ENCODE peak calls at places on chromosomes 1 and 21, in nine cellular contexts. One of them, this sample, is unnamed.

GRCh38 chr1:167996266-167996665 is 59.4 kb upstream of the MPC2 start:
- DNase-seq in pancreas: no peak
- DNase-seq in cardiac fibroblast: no peak
- DNase-seq in cardiac muscle cell: no peak
- DNase-seq in lung: no peak
- DNase-seq in lower lobe of right lung: no peak
- DNase-seq in astrocyte of the spinal cord: no peak
- DNase-seq in fibroblast of lung: no peak
- DNase-seq in PC-3: no peak
- DNase-seq in this sample: no peak

GRCh38 chr1:117237701-117238413 is 27.1 kb upstream of the VTCN1 start:
- DNase-seq in pancreas: no peak
- DNase-seq in cardiac fibroblast: peak; percentile 60
- DNase-seq in cardiac muscle cell: peak; percentile 60
- DNase-seq in lung: no peak
- DNase-seq in lower lobe of right lung: no peak
- DNase-seq in astrocyte of the spinal cord: no peak
- DNase-seq in fibroblast of lung: peak; percentile 20
- DNase-seq in PC-3: peak; percentile 15
- DNase-seq in this sample: no peak

GRCh38 chr1:70034403-70034802 is 171.0 kb downstream of the LRRC40 start:
- DNase-seq in pancreas: no peak
- DNase-seq in cardiac fibroblast: peak; percentile 74
- DNase-seq in cardiac muscle cell: peak; percentile 74
- DNase-seq in lung: no peak
- DNase-seq in lower lobe of right lung: no peak
- DNase-seq in astrocyte of the spinal cord: peak; percentile 81
- DNase-seq in fibroblast of lung: peak; percentile 74
- DNase-seq in PC-3: peak; percentile 84
- DNase-seq in this sample: peak; percentile 76

GRCh38 chr1:21346304-21347071 is 56.2 kb upstream of the ECE1 start:
- DNase-seq in pancreas: no peak
- DNase-seq in cardiac fibroblast: no peak
- DNase-seq in cardiac muscle cell: no peak
- DNase-seq in lung: no peak
- DNase-seq in lower lobe of right lung: no peak
- DNase-seq in astrocyte of the spinal cord: no peak
- DNase-seq in fibroblast of lung: no peak
- DNase-seq in PC-3: no peak
- DNase-seq in this sample: no peak

GRCh38 chr21:42319368-42319767 is 4.2 kb upstream of the TFF3 start:
- DNase-seq in pancreas: no peak
- DNase-seq in cardiac fibroblast: no peak
- DNase-seq in cardiac muscle cell: no peak
- DNase-seq in lung: no peak
- DNase-seq in lower lobe of right lung: no peak
- DNase-seq in astrocyte of the spinal cord: no peak
- DNase-seq in fibroblast of lung: no peak
- DNase-seq in PC-3: no peak
- DNase-seq in this sample: no peak

GRCh38 chr1:171258943-171259342 is 10.6 kb downstream of the FMO1 start:
- DNase-seq in pancreas: no peak
- DNase-seq in cardiac fibroblast: no peak
- DNase-seq in cardiac muscle cell: no peak
- DNase-seq in lung: no peak
- DNase-seq in lower lobe of right lung: no peak
- DNase-seq in astrocyte of the spinal cord: no peak
- DNase-seq in fibroblast of lung: no peak
- DNase-seq in PC-3: no peak
- DNase-seq in this sample: no peak

GRCh38 chr1:111904478-111905218 is 84.8 kb downstream of the KCND3 start:
- DNase-seq in pancreas: no peak
- DNase-seq in cardiac fibroblast: no peak
- DNase-seq in cardiac muscle cell: no peak
- DNase-seq in lung: no peak
- DNase-seq in lower lobe of right lung: no peak
- DNase-seq in astrocyte of the spinal cord: no peak
- DNase-seq in fibroblast of lung: no peak
- DNase-seq in PC-3: no peak
- DNase-seq in this sample: no peak

GRCh38 chr1:152034324-152034653 is 2.5 kb downstream of the S100A11 start:
- DNase-seq in pancreas: no peak
- DNase-seq in cardiac fibroblast: no peak
- DNase-seq in cardiac muscle cell: no peak
- DNase-seq in lung: peak; percentile 38
- DNase-seq in lower lobe of right lung: no peak
- DNase-seq in astrocyte of the spinal cord: no peak
- DNase-seq in fibroblast of lung: no peak
- DNase-seq in PC-3: no peak
- DNase-seq in this sample: no peak

GRCh38 chr1:14959295-14959694 is 194.3 kb upstream of the TMEM51 start:
- DNase-seq in pancreas: no peak
- DNase-seq in cardiac fibroblast: no peak
- DNase-seq in cardiac muscle cell: no peak
- DNase-seq in lung: no peak
- DNase-seq in lower lobe of right lung: no peak
- DNase-seq in astrocyte of the spinal cord: no peak
- DNase-seq in fibroblast of lung: no peak
- DNase-seq in PC-3: no peak
- DNase-seq in this sample: no peak

GRCh38 chr1:82323144-82323543 is 522.4 kb downstream of the ADGRL2 start:
- DNase-seq in pancreas: no peak
- DNase-seq in cardiac fibroblast: no peak
- DNase-seq in cardiac muscle cell: no peak
- DNase-seq in lung: no peak
- DNase-seq in lower lobe of right lung: no peak
- DNase-seq in astrocyte of the spinal cord: no peak
- DNase-seq in fibroblast of lung: no peak
- DNase-seq in PC-3: no peak
- DNase-seq in this sample: no peak

GRCh38 chr1:228059536-228060457 is 22.7 kb upstream of the ARF1 start:
- DNase-seq in pancreas: peak; percentile 100
- DNase-seq in cardiac fibroblast: peak; percentile 36
- DNase-seq in cardiac muscle cell: peak; percentile 45
- DNase-seq in lung: peak; percentile 99
- DNase-seq in lower lobe of right lung: peak; percentile 98
- DNase-seq in astrocyte of the spinal cord: no peak
- DNase-seq in fibroblast of lung: peak; percentile 15
- DNase-seq in PC-3: peak; percentile 94
- DNase-seq in this sample: no peak

GRCh38 chr1:20699558-20699957 is 18.2 kb downstream of the KIF17 start:
- DNase-seq in pancreas: no peak
- DNase-seq in cardiac fibroblast: no peak
- DNase-seq in cardiac muscle cell: no peak
- DNase-seq in lung: no peak
- DNase-seq in lower lobe of right lung: no peak
- DNase-seq in astrocyte of the spinal cord: no peak
- DNase-seq in fibroblast of lung: no peak
- DNase-seq in PC-3: no peak
- DNase-seq in this sample: no peak

GRCh38 chr1:109425391-109425790 is 857 bp downstream of the PSMA5 start:
- DNase-seq in pancreas: no peak
- DNase-seq in cardiac fibroblast: peak; percentile 26
- DNase-seq in cardiac muscle cell: peak; percentile 25
- DNase-seq in lung: no peak
- DNase-seq in lower lobe of right lung: no peak
- DNase-seq in astrocyte of the spinal cord: peak; percentile 42
- DNase-seq in fibroblast of lung: peak; percentile 50
- DNase-seq in PC-3: peak; percentile 13
- DNase-seq in this sample: no peak

GRCh38 chr21:34801519-34802132 is 132.8 kb downstream of the CLIC6 start:
- DNase-seq in pancreas: no peak
- DNase-seq in cardiac fibroblast: peak; percentile 37
- DNase-seq in cardiac muscle cell: peak; percentile 35
- DNase-seq in lung: no peak
- DNase-seq in lower lobe of right lung: no peak
- DNase-seq in astrocyte of the spinal cord: no peak
- DNase-seq in fibroblast of lung: peak; percentile 37
- DNase-seq in PC-3: peak; percentile 30
- DNase-seq in this sample: no peak

DNA sequence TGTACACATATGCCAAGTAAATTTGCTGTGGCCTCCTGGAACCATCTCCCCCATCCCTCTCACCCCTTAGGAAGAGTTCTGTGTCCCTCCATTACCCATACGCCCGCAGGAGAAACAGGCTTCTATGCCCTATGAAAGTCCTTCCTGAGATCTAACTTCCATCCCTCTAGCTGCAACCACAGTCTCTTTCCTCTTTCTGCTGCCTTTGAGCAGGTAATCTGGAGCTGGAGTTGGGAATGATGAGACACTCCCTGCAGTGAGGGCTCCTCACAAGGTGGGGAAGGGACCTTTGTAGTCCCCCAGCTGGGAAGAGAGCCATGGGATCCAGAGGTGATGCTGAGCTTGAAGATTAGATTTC is 2.0 kb upstream of the KCNQ4 start:
- DNase-seq in pancreas: no peak
- DNase-seq in cardiac fibroblast: no peak
- DNase-seq in cardiac muscle cell: no peak
- DNase-seq in lung: no peak
- DNase-seq in lower lobe of right lung: no peak
- DNase-seq in astrocyte of the spinal cord: no peak
- DNase-seq in fibroblast of lung: no peak
- DNase-seq in PC-3: no peak
- DNase-seq in this sample: no peak
- H3K4me3 ChIP-seq in pancreas: no peak overlapping the region
- H3K4me3 ChIP-seq in cardiac fibroblast: no peak overlapping the region
- H3K4me3 ChIP-seq in cardiac muscle cell: no peak overlapping the region
- H3K4me3 ChIP-seq in lung: no peak overlapping the region
- H3K4me3 ChIP-seq in lower lobe of right lung: no peak overlapping the region
- H3K4me3 ChIP-seq in astrocyte of the spinal cord: no peak overlapping the region
- H3K4me3 ChIP-seq in fibroblast of lung: no peak overlapping the region
- H3K4me3 ChIP-seq in PC-3: no peak overlapping the region
- H3K4me3 ChIP-seq in this sample: no peak overlapping the region

GRCh38 chr1:27574871-27575831 is 28.8 kb downstream of the AHDC1 start:
- DNase-seq in pancreas: peak; percentile 91
- DNase-seq in cardiac fibroblast: peak; percentile 89
- DNase-seq in cardiac muscle cell: peak; percentile 89
- DNase-seq in lung: peak; percentile 80
- DNase-seq in lower lobe of right lung: peak; percentile 86
- DNase-seq in astrocyte of the spinal cord: peak; percentile 87
- DNase-seq in fibroblast of lung: peak; percentile 84
- DNase-seq in PC-3: peak; percentile 61
- DNase-seq in this sample: no peak
- TF ChIP-seq CTCF in pancreas: no peak
- TF ChIP-seq CTCF in cardiac fibroblast: no peak
- TF ChIP-seq CTCF in cardiac muscle cell: peak; percentile 49
- TF ChIP-seq CTCF in lung: no peak
- TF ChIP-seq CTCF in lower lobe of right lung: peak; percentile 33
- TF ChIP-seq CTCF in astrocyte of the spinal cord: peak; percentile 15
- TF ChIP-seq CTCF in fibroblast of lung: no peak
- TF ChIP-seq CTCF in PC-3: peak; percentile 50
- TF ChIP-seq CTCF in this sample: peak; percentile 4

GRCh38 chr1:24393892-24394291 is 19.7 kb downstream of the STPG1 start:
- DNase-seq in pancreas: no peak
- DNase-seq in cardiac fibroblast: peak; percentile 62
- DNase-seq in cardiac muscle cell: peak; percentile 57
- DNase-seq in lung: peak; percentile 15
- DNase-seq in lower lobe of right lung: no peak
- DNase-seq in astrocyte of the spinal cord: peak; percentile 61
- DNase-seq in fibroblast of lung: peak; percentile 69
- DNase-seq in PC-3: peak; percentile 80
- DNase-seq in this sample: no peak

GRCh38 chr1:24392604-24392946 is 21.0 kb downstream of the STPG1 start:
- DNase-seq in pancreas: no peak
- DNase-seq in cardiac fibroblast: no peak
- DNase-seq in cardiac muscle cell: no peak
- DNase-seq in lung: no peak
- DNase-seq in lower lobe of right lung: no peak
- DNase-seq in astrocyte of the spinal cord: no peak
- DNase-seq in fibroblast of lung: no peak
- DNase-seq in PC-3: no peak
- DNase-seq in this sample: no peak

GRCh38 chr1:24390924-24391782 is 22.4 kb downstream of the STPG1 start:
- DNase-seq in pancreas: peak; percentile 62
- DNase-seq in cardiac fibroblast: peak; percentile 94
- DNase-seq in cardiac muscle cell: peak; percentile 93
- DNase-seq in lung: peak; percentile 75
- DNase-seq in lower lobe of right lung: peak; percentile 80
- DNase-seq in astrocyte of the spinal cord: peak; percentile 86
- DNase-seq in fibroblast of lung: peak; percentile 90
- DNase-seq in PC-3: peak; percentile 84
- DNase-seq in this sample: no peak

GRCh38 chr1:24392982-24393645 is 20.5 kb downstream of the STPG1 start:
- DNase-seq in pancreas: no peak
- DNase-seq in cardiac fibroblast: no peak
- DNase-seq in cardiac muscle cell: no peak
- DNase-seq in lung: no peak
- DNase-seq in lower lobe of right lung: no peak
- DNase-seq in astrocyte of the spinal cord: no peak
- DNase-seq in fibroblast of lung: no peak
- DNase-seq in PC-3: no peak
- DNase-seq in this sample: no peak

GRCh38 chr1:24391882-24392603 is 21.5 kb downstream of the STPG1 start:
- DNase-seq in pancreas: peak; percentile 55
- DNase-seq in cardiac fibroblast: peak; percentile 72
- DNase-seq in cardiac muscle cell: peak; percentile 66
- DNase-seq in lung: peak; percentile 48
- DNase-seq in lower lobe of right lung: peak; percentile 65
- DNase-seq in astrocyte of the spinal cord: peak; percentile 53
- DNase-seq in fibroblast of lung: peak; percentile 61
- DNase-seq in PC-3: peak; percentile 79
- DNase-seq in this sample: no peak
- H3K4me3 ChIP-seq in pancreas: no peak overlapping the region
- H3K4me3 ChIP-seq in cardiac fibroblast: no peak overlapping the region
- H3K4me3 ChIP-seq in cardiac muscle cell: no peak overlapping the region
- H3K4me3 ChIP-seq in lung: no peak overlapping the region
- H3K4me3 ChIP-seq in lower lobe of right lung: peak overlapping the region; percentile 28
- H3K4me3 ChIP-seq in astrocyte of the spinal cord: no peak overlapping the region
- H3K4me3 ChIP-seq in fibroblast of lung: no peak overlapping the region
- H3K4me3 ChIP-seq in PC-3: peak overlapping the region; percentile 60
- H3K4me3 ChIP-seq in this sample: no peak overlapping the region

GRCh38 chr1:36762174-36762573 is 272.1 kb downstream of the GRIK3 start:
- DNase-seq in pancreas: no peak
- DNase-seq in cardiac fibroblast: no peak
- DNase-seq in cardiac muscle cell: no peak
- DNase-seq in lung: no peak
- DNase-seq in lower lobe of right lung: no peak
- DNase-seq in astrocyte of the spinal cord: no peak
- DNase-seq in fibroblast of lung: no peak
- DNase-seq in PC-3: no peak
- DNase-seq in this sample: no peak

GRCh38 chr1:36765785-36766300 is 268.5 kb downstream of the GRIK3 start:
- DNase-seq in pancreas: no peak
- DNase-seq in cardiac fibroblast: no peak
- DNase-seq in cardiac muscle cell: no peak
- DNase-seq in lung: no peak
- DNase-seq in lower lobe of right lung: no peak
- DNase-seq in astrocyte of the spinal cord: no peak
- DNase-seq in fibroblast of lung: no peak
- DNase-seq in PC-3: no peak
- DNase-seq in this sample: no peak

GRCh38 chr1:36763771-36764170 is 270.5 kb downstream of the GRIK3 start:
- DNase-seq in pancreas: no peak
- DNase-seq in cardiac fibroblast: no peak
- DNase-seq in cardiac muscle cell: no peak
- DNase-seq in lung: no peak
- DNase-seq in lower lobe of right lung: no peak
- DNase-seq in astrocyte of the spinal cord: no peak
- DNase-seq in fibroblast of lung: no peak
- DNase-seq in PC-3: no peak
- DNase-seq in this sample: no peak

GRCh38 chr1:36766481-36766880 is 267.8 kb downstream of the GRIK3 start:
- DNase-seq in pancreas: no peak
- DNase-seq in cardiac fibroblast: no peak
- DNase-seq in cardiac muscle cell: no peak
- DNase-seq in lung: no peak
- DNase-seq in lower lobe of right lung: no peak
- DNase-seq in astrocyte of the spinal cord: no peak
- DNase-seq in fibroblast of lung: no peak
- DNase-seq in PC-3: no peak
- DNase-seq in this sample: no peak

GRCh38 chr1:36764796-36765195 is 269.5 kb downstream of the GRIK3 start:
- DNase-seq in pancreas: no peak
- DNase-seq in cardiac fibroblast: no peak
- DNase-seq in cardiac muscle cell: no peak
- DNase-seq in lung: no peak
- DNase-seq in lower lobe of right lung: no peak
- DNase-seq in astrocyte of the spinal cord: no peak
- DNase-seq in fibroblast of lung: no peak
- DNase-seq in PC-3: no peak
- DNase-seq in this sample: no peak
- TF ChIP-seq CTCF in pancreas: no peak
- TF ChIP-seq CTCF in cardiac fibroblast: no peak
- TF ChIP-seq CTCF in cardiac muscle cell: no peak
- TF ChIP-seq CTCF in lung: no peak
- TF ChIP-seq CTCF in lower lobe of right lung: no peak
- TF ChIP-seq CTCF in astrocyte of the spinal cord: no peak
- TF ChIP-seq CTCF in fibroblast of lung: no peak
- TF ChIP-seq CTCF in PC-3: no peak
- TF ChIP-seq CTCF in this sample: no peak